ENCODE peak calls at places on chromosomes 4 and X, in ten cellular contexts. Y is upper lobe of left lung, R is GM12892, K is breast epithelium, B is spleen, U is endothelial cell of umbilical vein, P is suprapubic skin, H is tibial nerve, C is uterus, T is vagina. W is an unnamed sample.
A peak's percentile ranks its signal among the peaks of the same experiment; 100 is the strongest.

GRCh38 chr4:120754590-120754989 is 167.9 kb downstream of the PRDM5 start:
- DNase-seq in Y (no peak), R (no peak), K (no peak), B (no peak), U (no peak), P (no peak), H (no peak), C (no peak), T (no peak), W (peak; percentile 32)

GRCh38 chr4:181770971-181771370 is 472.2 kb upstream of the TENM3 start:
- DNase-seq in Y (no peak), R (no peak), K (no peak), B (no peak), U (no peak), P (no peak), H (no peak), C (no peak), T (no peak), W (no peak)

GRCh38 chrX:101595739-101596419 is 21.9 kb downstream of the ARMCX6 start:
- DNase-seq in Y (no peak), R (peak; percentile 29), K (no peak), B (no peak), U (peak; percentile 75), P (no peak), H (peak; percentile 51), C (no peak), T (no peak), W (no peak)

GRCh38 chrX:134542485-134542884 is 82.5 kb downstream of the HPRT1 start:
- DNase-seq in Y (no peak), R (no peak), K (no peak), B (no peak), U (no peak), P (no peak), H (no peak), C (no peak), T (no peak), W (no peak)

GRCh38 chr4:174320501-174321199 is 36.9 kb downstream of the CEP44 start:
- DNase-seq in Y (no peak), R (no peak), K (no peak), B (no peak), U (peak; percentile 44), P (no peak), H (no peak), C (no peak), T (no peak), W (no peak)

GRCh38 chr4:73901031-73901430 is 31.8 kb downstream of the CXCL1 start:
- DNase-seq in Y (no peak), R (no peak), K (no peak), B (no peak), U (no peak), P (no peak), H (no peak), C (no peak), T (no peak), W (no peak)

GRCh38 chr4:87589531-87589930 is 18.8 kb upstream of the DSPP start:
- DNase-seq in Y (no peak), R (no peak), K (no peak), B (no peak), U (no peak), P (no peak), H (no peak), C (no peak), T (no peak), W (no peak)

GRCh38 chr4:110108960-110109359 is 89.5 kb downstream of the ELOVL6 start:
- DNase-seq in Y (no peak), R (no peak), K (no peak), B (no peak), U (no peak), P (no peak), H (no peak), C (no peak), T (no peak), W (no peak)

GRCh38 chr4:22071749-22072148 is 123.2 kb upstream of the KCNIP4 start:
- DNase-seq in Y (no peak), R (no peak), K (no peak), B (no peak), U (no peak), P (no peak), H (no peak), C (no peak), T (no peak), W (no peak)

GRCh38 chr4:119113033-119113655 is 22.5 kb upstream of the MYOZ2 start:
- DNase-seq in Y (no peak), R (no peak), K (no peak), B (no peak), U (peak; percentile 91), P (no peak), H (no peak), C (no peak), T (no peak), W (no peak)

GRCh38 chr4:188822698-188823097 is 683.5 kb downstream of the TRIML1 start:
- DNase-seq in Y (no peak), R (no peak), K (no peak), B (no peak), U (no peak), P (no peak), H (no peak), C (no peak), T (no peak), W (no peak)

GRCh38 chr4:117957570-117957969 is 76.7 kb upstream of the NDST3 start:
- DNase-seq in Y (no peak), R (no peak), K (no peak), B (no peak), U (no peak), P (no peak), H (no peak), C (no peak), T (no peak), W (no peak)

GRCh38 chr4:182507808-182508207 is 264.6 kb downstream of the TENM3 start:
- DNase-seq in Y (no peak), R (no peak), K (no peak), B (no peak), U (no peak), P (no peak), H (no peak), C (no peak), T (no peak), W (no peak)

GRCh38 chr4:8039290-8039689 is 99.6 kb upstream of the AFAP1 start:
- DNase-seq in Y (peak; percentile 41), R (no peak), K (no peak), B (no peak), U (peak; percentile 27), P (no peak), H (no peak), C (no peak), T (no peak), W (no peak)

GRCh38 chr4:104491826-104492771 is 2.6 kb downstream of the CXXC4 start:
- DNase-seq in Y (no peak), R (no peak), K (no peak), B (no peak), U (peak; percentile 16), P (no peak), H (no peak), C (no peak), T (no peak), W (no peak)
- TF ChIP-seq POLR2A in Y (no peak), R (peak; percentile 44), K (no peak), B (no peak), U (no peak), P (no peak), H (no peak), C (no peak), T (no peak), W (no peak)

DNA sequence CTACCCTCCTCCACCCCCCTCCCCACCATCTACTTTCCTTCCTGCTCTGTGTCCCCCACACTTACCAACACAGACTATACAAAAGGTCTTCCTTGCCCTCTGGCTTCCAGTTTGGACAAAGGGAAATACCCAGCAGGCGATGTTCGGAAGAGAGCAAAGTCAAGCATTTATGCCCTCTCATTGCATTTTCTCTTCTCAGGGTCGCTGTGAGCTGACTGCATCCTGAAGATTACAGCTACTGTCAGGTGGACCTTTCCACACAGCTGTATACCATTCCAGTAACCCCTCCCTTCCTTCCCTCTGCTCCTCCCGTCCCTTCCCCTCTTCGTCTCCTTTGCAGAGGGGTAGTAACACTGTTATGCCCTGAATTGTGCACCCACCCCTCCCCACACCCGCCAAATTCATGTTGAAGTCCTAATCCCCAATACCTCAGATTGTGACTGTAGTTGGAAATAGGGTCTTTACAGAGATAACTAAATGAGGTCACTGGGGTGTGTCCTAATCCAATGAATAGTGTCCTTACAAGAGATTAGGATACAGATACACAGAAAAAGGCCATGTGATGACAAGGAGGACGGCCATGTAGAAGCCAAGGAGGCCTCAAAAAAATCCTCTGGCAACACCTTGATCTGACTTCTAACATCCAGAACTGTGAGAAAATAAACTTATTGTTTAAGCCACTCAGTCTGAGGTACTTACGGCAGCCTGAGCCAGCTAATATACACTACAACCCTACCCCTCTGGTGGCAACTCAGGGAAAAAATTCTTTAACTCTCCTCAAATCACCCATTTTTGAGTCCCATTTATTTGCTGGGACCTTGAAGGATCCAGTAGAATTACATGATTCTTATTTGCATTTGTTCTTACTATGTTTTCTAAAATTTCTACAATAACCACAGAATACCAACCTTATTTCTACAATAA is 11.7 kb downstream of the MORF4L2 start:
- DNase-seq in Y (no peak), R (no peak), K (no peak), B (no peak), U (no peak), P (no peak), H (no peak), C (no peak), T (no peak), W (no peak)
- TF ChIP-seq POLR2A in Y (no peak), R (no peak), K (no peak), B (no peak), U (no peak), P (no peak), H (no peak), C (no peak), T (no peak), W (no peak)

DNA sequence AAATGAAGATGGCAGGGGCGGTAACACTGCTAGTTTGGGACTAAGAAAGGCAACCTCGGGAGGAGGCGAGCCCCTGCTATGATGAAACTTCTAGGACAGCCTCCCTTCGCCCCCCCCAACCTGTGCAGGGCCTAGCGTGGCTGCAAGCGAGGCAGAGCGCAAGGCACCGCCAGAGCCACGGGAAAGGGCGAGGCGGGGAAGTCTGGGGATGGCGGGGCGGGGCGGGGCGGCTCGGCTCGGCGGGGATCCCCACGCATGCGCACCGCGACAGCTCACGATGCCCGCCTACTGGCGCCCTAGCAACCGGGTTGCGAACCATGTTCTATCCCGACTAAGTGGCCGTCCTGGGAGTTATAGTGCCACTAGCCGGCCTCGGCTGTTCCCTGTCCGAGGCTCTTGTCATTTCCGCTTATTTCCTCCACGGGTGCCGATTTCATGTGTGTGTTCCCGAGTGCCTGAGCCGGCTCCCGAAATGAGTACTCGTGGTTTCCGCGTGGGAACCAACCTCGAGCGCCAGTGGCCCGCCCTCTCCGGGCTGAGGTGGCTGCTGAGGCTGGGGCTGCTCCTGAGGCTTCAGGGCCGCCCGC is 28.7 kb upstream of the RBMX start:
- DNase-seq in Y (peak; percentile 94), R (peak; percentile 72), K (peak; percentile 69), B (peak; percentile 91), U (peak; percentile 72), P (peak; percentile 86), H (peak; percentile 70), C (peak; percentile 86), T (peak; percentile 91), W (peak; percentile 80)
- TF ChIP-seq POLR2A in Y (no peak), R (no peak), K (no peak), B (no peak), U (no peak), P (no peak), H (no peak), C (no peak), T (no peak), W (no peak)

GRCh38 chr4:108674356-108674977 is 24.1 kb downstream of the OSTC start:
- DNase-seq in Y (no peak), R (no peak), K (no peak), B (no peak), U (no peak), P (no peak), H (no peak), C (no peak), T (no peak), W (no peak)
- TF ChIP-seq POLR2A in Y (no peak), R (no peak), K (no peak), B (no peak), U (no peak), P (no peak), H (no peak), C (no peak), T (no peak), W (no peak)

W was measured in heart left ventricle.